ENCODE peak calls at places on chromosomes 3 and 15, in ten cellular contexts. H is NCI-H2081; V is osteoblast; O is kidney glomerular epithelial cell; K is fibroblast of the conjunctiva; Z is stimulated activated CD4-positive, alpha-beta T cell treated with anti-CD3 and anti-CD28 coated beads, TNF-alpha, amount 100 ng/mL, for 4 hours; R is HTR-8/SVneo; B is naive thymus-derived CD4-positive, alpha-beta T cell; A is stimulated activated CD8-positive, alpha-beta memory T cell treated with anti-CD3 and anti-CD28 coated beads, Interleukin-4, amount 100 ng/mL, for 1 hour; W is A549. M is an unnamed sample.

GRCh38 chr15:95822946-95823345 is 507.6 kb upstream of the NR2F2 start:
- DNase-seq in H (no peak), V (no peak), O (no peak), K (no peak), Z (no peak), R (no peak), B (no peak), A (no peak), W (no peak), M (no peak)

GRCh38 chr3:19155375-19155774 is 7.1 kb downstream of the KCNH8 start:
- DNase-seq in H (no peak), V (no peak), O (no peak), K (no peak), Z (no peak), R (no peak), B (no peak), A (no peak), W (no peak), M (no peak)

GRCh38 chr3:50227390-50228183 is 8.4 kb upstream of the GNAI2 start:
- DNase-seq in H (peak; percentile 90), V (peak; percentile 99), O (peak; percentile 90), K (peak; percentile 75), Z (peak; percentile 75), R (peak; percentile 94), B (peak; percentile 91), A (peak; percentile 74), W (peak; percentile 87), M (no peak)

GRCh38 chr3:43162573-43163084 is 56.8 kb upstream of the POMGNT2 start:
- DNase-seq in H (no peak), V (no peak), O (no peak), K (no peak), Z (peak; percentile 13), R (no peak), B (no peak), A (no peak), W (no peak), M (no peak)

GRCh38 chr15:69129026-69129385 is 31.4 kb upstream of the GLCE start:
- DNase-seq in H (no peak), V (no peak), O (no peak), K (no peak), Z (no peak), R (no peak), B (no peak), A (no peak), W (no peak), M (no peak)

GRCh38 chr15:81023483-81024264 is 23.0 kb downstream of the TLNRD1 start:
- DNase-seq in H (no peak), V (peak; percentile 84), O (no peak), K (peak; percentile 21), Z (no peak), R (no peak), B (no peak), A (no peak), W (no peak), M (peak; percentile 59)

GRCh38 chr3:184384342-184384741 is 4.5 kb downstream of the CHRD start:
- DNase-seq in H (no peak), V (peak; percentile 85), O (no peak), K (no peak), Z (no peak), R (no peak), B (no peak), A (no peak), W (no peak), M (no peak)

GRCh38 chr15:59355730-59356129 is 16.9 kb downstream of the MYO1E start:
- DNase-seq in H (no peak), V (no peak), O (no peak), K (no peak), Z (no peak), R (no peak), B (no peak), A (no peak), W (no peak), M (no peak)

GRCh38 chr3:2870714-2871353 is 239.3 kb downstream of the IL5RA start:
- DNase-seq in H (no peak), V (no peak), O (peak; percentile 22), K (no peak), Z (no peak), R (no peak), B (no peak), A (no peak), W (no peak), M (no peak)

M was measured in smooth muscle cell of the brain vasculature.